ENCODE peak calls at places on chromosomes 12 and 14, in ten cellular contexts. One of them, this sample, is unnamed.

GRCh38 chr12:124592050-124592449 is 24.6 kb upstream of the NCOR2 start:
- DNase-seq in cardiac fibroblast: peak; percentile 41
- DNase-seq in mucosa of descending colon: no peak
- DNase-seq in MCF 10A: peak; percentile 77
- DNase-seq in T-cell: no peak
- DNase-seq in substantia nigra: no peak
- DNase-seq in HFF-Myc: no peak
- DNase-seq in foreskin keratinocyte: no peak
- DNase-seq in stimulated activated CD8-positive, alpha-beta memory T cell treated with anti-CD3 and anti-CD28 coated beads, Interleukin-12 subunit alpha, Interleukin-12 subunit beta, amount 100 ng/mL, for 1 hour: no peak
- DNase-seq in NCI-H748 treated with DMSO at 0.1 percent for 48 hours: no peak
- DNase-seq in this sample: peak; percentile 82

GRCh38 chr14:75800792-75801191 is 139.7 kb downstream of the TTLL5 start:
- DNase-seq in cardiac fibroblast: no peak
- DNase-seq in mucosa of descending colon: no peak
- DNase-seq in MCF 10A: no peak
- DNase-seq in T-cell: no peak
- DNase-seq in substantia nigra: no peak
- DNase-seq in HFF-Myc: no peak
- DNase-seq in foreskin keratinocyte: no peak
- DNase-seq in stimulated activated CD8-positive, alpha-beta memory T cell treated with anti-CD3 and anti-CD28 coated beads, Interleukin-12 subunit alpha, Interleukin-12 subunit beta, amount 100 ng/mL, for 1 hour: no peak
- DNase-seq in NCI-H748 treated with DMSO at 0.1 percent for 48 hours: no peak
- DNase-seq in this sample: peak; percentile 34

GRCh38 chr12:96112733-96113132 is 77.3 kb upstream of the LTA4H start:
- DNase-seq in cardiac fibroblast: no peak
- DNase-seq in mucosa of descending colon: no peak
- DNase-seq in MCF 10A: no peak
- DNase-seq in T-cell: no peak
- DNase-seq in substantia nigra: no peak
- DNase-seq in HFF-Myc: no peak
- DNase-seq in foreskin keratinocyte: no peak
- DNase-seq in stimulated activated CD8-positive, alpha-beta memory T cell treated with anti-CD3 and anti-CD28 coated beads, Interleukin-12 subunit alpha, Interleukin-12 subunit beta, amount 100 ng/mL, for 1 hour: no peak
- DNase-seq in NCI-H748 treated with DMSO at 0.1 percent for 48 hours: no peak
- DNase-seq in this sample: no peak

GRCh38 chr12:94386422-94386821 is 73.2 kb downstream of the CEP83 start:
- DNase-seq in cardiac fibroblast: peak; percentile 89
- DNase-seq in mucosa of descending colon: no peak
- DNase-seq in MCF 10A: no peak
- DNase-seq in T-cell: no peak
- DNase-seq in substantia nigra: no peak
- DNase-seq in HFF-Myc: no peak
- DNase-seq in foreskin keratinocyte: no peak
- DNase-seq in stimulated activated CD8-positive, alpha-beta memory T cell treated with anti-CD3 and anti-CD28 coated beads, Interleukin-12 subunit alpha, Interleukin-12 subunit beta, amount 100 ng/mL, for 1 hour: no peak
- DNase-seq in NCI-H748 treated with DMSO at 0.1 percent for 48 hours: no peak
- DNase-seq in this sample: no peak

GRCh38 chr14:80770114-80770917 is 171.2 kb downstream of the CEP128 start:
- DNase-seq in cardiac fibroblast: no peak
- DNase-seq in mucosa of descending colon: no peak
- DNase-seq in MCF 10A: no peak
- DNase-seq in T-cell: no peak
- DNase-seq in substantia nigra: no peak
- DNase-seq in HFF-Myc: peak; percentile 37
- DNase-seq in foreskin keratinocyte: no peak
- DNase-seq in stimulated activated CD8-positive, alpha-beta memory T cell treated with anti-CD3 and anti-CD28 coated beads, Interleukin-12 subunit alpha, Interleukin-12 subunit beta, amount 100 ng/mL, for 1 hour: no peak
- DNase-seq in NCI-H748 treated with DMSO at 0.1 percent for 48 hours: no peak
- DNase-seq in this sample: no peak

GRCh38 chr12:97716356-97716755 is 253.8 kb downstream of the RMST start:
- DNase-seq in cardiac fibroblast: peak; percentile 11
- DNase-seq in mucosa of descending colon: no peak
- DNase-seq in MCF 10A: peak; percentile 27
- DNase-seq in T-cell: no peak
- DNase-seq in substantia nigra: no peak
- DNase-seq in HFF-Myc: no peak
- DNase-seq in foreskin keratinocyte: no peak
- DNase-seq in stimulated activated CD8-positive, alpha-beta memory T cell treated with anti-CD3 and anti-CD28 coated beads, Interleukin-12 subunit alpha, Interleukin-12 subunit beta, amount 100 ng/mL, for 1 hour: no peak
- DNase-seq in NCI-H748 treated with DMSO at 0.1 percent for 48 hours: peak; percentile 49
- DNase-seq in this sample: peak; percentile 41

GRCh38 chr12:108260969-108261368 is 78.1 kb downstream of the CMKLR1 start:
- DNase-seq in cardiac fibroblast: no peak
- DNase-seq in mucosa of descending colon: no peak
- DNase-seq in MCF 10A: no peak
- DNase-seq in T-cell: no peak
- DNase-seq in substantia nigra: no peak
- DNase-seq in HFF-Myc: no peak
- DNase-seq in foreskin keratinocyte: no peak
- DNase-seq in stimulated activated CD8-positive, alpha-beta memory T cell treated with anti-CD3 and anti-CD28 coated beads, Interleukin-12 subunit alpha, Interleukin-12 subunit beta, amount 100 ng/mL, for 1 hour: no peak
- DNase-seq in NCI-H748 treated with DMSO at 0.1 percent for 48 hours: no peak
- DNase-seq in this sample: no peak

GRCh38 chr14:72615511-72616121 is 278.3 kb downstream of the DPF3 start:
- DNase-seq in cardiac fibroblast: peak; percentile 75
- DNase-seq in mucosa of descending colon: no peak
- DNase-seq in MCF 10A: peak; percentile 90
- DNase-seq in T-cell: no peak
- DNase-seq in substantia nigra: no peak
- DNase-seq in HFF-Myc: no peak
- DNase-seq in foreskin keratinocyte: peak; percentile 74
- DNase-seq in stimulated activated CD8-positive, alpha-beta memory T cell treated with anti-CD3 and anti-CD28 coated beads, Interleukin-12 subunit alpha, Interleukin-12 subunit beta, amount 100 ng/mL, for 1 hour: no peak
- DNase-seq in NCI-H748 treated with DMSO at 0.1 percent for 48 hours: no peak
- DNase-seq in this sample: peak; percentile 79

GRCh38 chr14:44791730-44792129 is 170.0 kb downstream of the KLHL28 start:
- DNase-seq in cardiac fibroblast: no peak
- DNase-seq in mucosa of descending colon: no peak
- DNase-seq in MCF 10A: no peak
- DNase-seq in T-cell: no peak
- DNase-seq in substantia nigra: no peak
- DNase-seq in HFF-Myc: no peak
- DNase-seq in foreskin keratinocyte: no peak
- DNase-seq in stimulated activated CD8-positive, alpha-beta memory T cell treated with anti-CD3 and anti-CD28 coated beads, Interleukin-12 subunit alpha, Interleukin-12 subunit beta, amount 100 ng/mL, for 1 hour: no peak
- DNase-seq in NCI-H748 treated with DMSO at 0.1 percent for 48 hours: no peak
- DNase-seq in this sample: no peak

GRCh38 chr14:35741345-35742031 is 67.6 kb downstream of the RALGAPA1 start:
- DNase-seq in cardiac fibroblast: no peak
- DNase-seq in mucosa of descending colon: no peak
- DNase-seq in MCF 10A: no peak
- DNase-seq in T-cell: no peak
- DNase-seq in substantia nigra: no peak
- DNase-seq in HFF-Myc: no peak
- DNase-seq in foreskin keratinocyte: no peak
- DNase-seq in stimulated activated CD8-positive, alpha-beta memory T cell treated with anti-CD3 and anti-CD28 coated beads, Interleukin-12 subunit alpha, Interleukin-12 subunit beta, amount 100 ng/mL, for 1 hour: no peak
- DNase-seq in NCI-H748 treated with DMSO at 0.1 percent for 48 hours: no peak
- DNase-seq in this sample: no peak

GRCh38 chr12:4164591-4165558 is 108.7 kb upstream of the CCND2 start:
- DNase-seq in cardiac fibroblast: peak; percentile 50
- DNase-seq in mucosa of descending colon: peak; percentile 50
- DNase-seq in MCF 10A: no peak
- DNase-seq in T-cell: peak; percentile 48
- DNase-seq in substantia nigra: no peak
- DNase-seq in HFF-Myc: no peak
- DNase-seq in foreskin keratinocyte: peak; percentile 53
- DNase-seq in stimulated activated CD8-positive, alpha-beta memory T cell treated with anti-CD3 and anti-CD28 coated beads, Interleukin-12 subunit alpha, Interleukin-12 subunit beta, amount 100 ng/mL, for 1 hour: no peak
- DNase-seq in NCI-H748 treated with DMSO at 0.1 percent for 48 hours: no peak
- DNase-seq in this sample: no peak

GRCh38 chr14:93042968-93043940 is 72.5 kb downstream of the ITPK1 start:
- DNase-seq in cardiac fibroblast: peak; percentile 90
- DNase-seq in mucosa of descending colon: peak; percentile 92
- DNase-seq in MCF 10A: peak; percentile 93
- DNase-seq in T-cell: no peak
- DNase-seq in substantia nigra: no peak
- DNase-seq in HFF-Myc: peak; percentile 41
- DNase-seq in foreskin keratinocyte: peak; percentile 96
- DNase-seq in stimulated activated CD8-positive, alpha-beta memory T cell treated with anti-CD3 and anti-CD28 coated beads, Interleukin-12 subunit alpha, Interleukin-12 subunit beta, amount 100 ng/mL, for 1 hour: no peak
- DNase-seq in NCI-H748 treated with DMSO at 0.1 percent for 48 hours: no peak
- DNase-seq in this sample: peak; percentile 98

GRCh38 chr12:115042341-115042740 is 358.4 kb upstream of the TBX3 start:
- DNase-seq in cardiac fibroblast: no peak
- DNase-seq in mucosa of descending colon: no peak
- DNase-seq in MCF 10A: no peak
- DNase-seq in T-cell: no peak
- DNase-seq in substantia nigra: no peak
- DNase-seq in HFF-Myc: no peak
- DNase-seq in foreskin keratinocyte: no peak
- DNase-seq in stimulated activated CD8-positive, alpha-beta memory T cell treated with anti-CD3 and anti-CD28 coated beads, Interleukin-12 subunit alpha, Interleukin-12 subunit beta, amount 100 ng/mL, for 1 hour: no peak
- DNase-seq in NCI-H748 treated with DMSO at 0.1 percent for 48 hours: no peak
- DNase-seq in this sample: peak; percentile 35

GRCh38 chr14:100159107-100159864 is at the start of gene DEGS2:
- DNase-seq in cardiac fibroblast: no peak
- DNase-seq in mucosa of descending colon: peak; percentile 81
- DNase-seq in MCF 10A: no peak
- DNase-seq in T-cell: peak; percentile 47
- DNase-seq in substantia nigra: no peak
- DNase-seq in HFF-Myc: no peak
- DNase-seq in foreskin keratinocyte: no peak
- DNase-seq in stimulated activated CD8-positive, alpha-beta memory T cell treated with anti-CD3 and anti-CD28 coated beads, Interleukin-12 subunit alpha, Interleukin-12 subunit beta, amount 100 ng/mL, for 1 hour: peak; percentile 25
- DNase-seq in NCI-H748 treated with DMSO at 0.1 percent for 48 hours: peak; percentile 59
- DNase-seq in this sample: peak; percentile 56

GRCh38 chr12:57216014-57216891 is at the start of gene NXPH4:
- DNase-seq in cardiac fibroblast: no peak
- DNase-seq in mucosa of descending colon: peak; percentile 48
- DNase-seq in MCF 10A: no peak
- DNase-seq in T-cell: peak; percentile 40
- DNase-seq in substantia nigra: no peak
- DNase-seq in HFF-Myc: no peak
- DNase-seq in foreskin keratinocyte: no peak
- DNase-seq in stimulated activated CD8-positive, alpha-beta memory T cell treated with anti-CD3 and anti-CD28 coated beads, Interleukin-12 subunit alpha, Interleukin-12 subunit beta, amount 100 ng/mL, for 1 hour: no peak
- DNase-seq in NCI-H748 treated with DMSO at 0.1 percent for 48 hours: peak; percentile 46
- DNase-seq in this sample: peak; percentile 40

GRCh38 chr14:55071870-55072640 is 20.6 kb downstream of the MAPK1IP1L start:
- DNase-seq in cardiac fibroblast: peak; percentile 79
- DNase-seq in mucosa of descending colon: no peak
- DNase-seq in MCF 10A: peak; percentile 81
- DNase-seq in T-cell: no peak
- DNase-seq in substantia nigra: peak; percentile 26
- DNase-seq in HFF-Myc: no peak
- DNase-seq in foreskin keratinocyte: peak; percentile 97
- DNase-seq in stimulated activated CD8-positive, alpha-beta memory T cell treated with anti-CD3 and anti-CD28 coated beads, Interleukin-12 subunit alpha, Interleukin-12 subunit beta, amount 100 ng/mL, for 1 hour: no peak
- DNase-seq in NCI-H748 treated with DMSO at 0.1 percent for 48 hours: no peak
- DNase-seq in this sample: peak; percentile 75

GRCh38 chr14:33692762-33693161 is 258.1 kb downstream of the EGLN3 start:
- DNase-seq in cardiac fibroblast: peak; percentile 81
- DNase-seq in mucosa of descending colon: no peak
- DNase-seq in MCF 10A: peak; percentile 49
- DNase-seq in T-cell: no peak
- DNase-seq in substantia nigra: no peak
- DNase-seq in HFF-Myc: no peak
- DNase-seq in foreskin keratinocyte: no peak
- DNase-seq in stimulated activated CD8-positive, alpha-beta memory T cell treated with anti-CD3 and anti-CD28 coated beads, Interleukin-12 subunit alpha, Interleukin-12 subunit beta, amount 100 ng/mL, for 1 hour: no peak
- DNase-seq in NCI-H748 treated with DMSO at 0.1 percent for 48 hours: no peak
- DNase-seq in this sample: peak; percentile 39

GRCh38 chr12:26122681-26123481 is 2.0 kb downstream of the BHLHE41 start:
- DNase-seq in cardiac fibroblast: peak; percentile 72
- DNase-seq in mucosa of descending colon: peak; percentile 76
- DNase-seq in MCF 10A: peak; percentile 70
- DNase-seq in T-cell: no peak
- DNase-seq in substantia nigra: peak; percentile 73
- DNase-seq in HFF-Myc: peak; percentile 84
- DNase-seq in foreskin keratinocyte: peak; percentile 50
- DNase-seq in stimulated activated CD8-positive, alpha-beta memory T cell treated with anti-CD3 and anti-CD28 coated beads, Interleukin-12 subunit alpha, Interleukin-12 subunit beta, amount 100 ng/mL, for 1 hour: no peak
- DNase-seq in NCI-H748 treated with DMSO at 0.1 percent for 48 hours: peak; percentile 21
- DNase-seq in this sample: peak; percentile 74

GRCh38 chr12:123602651-123603195 is 824 bp downstream of the DDX55 start:
- DNase-seq in cardiac fibroblast: peak; percentile 13
- DNase-seq in mucosa of descending colon: no peak
- DNase-seq in MCF 10A: peak; percentile 7
- DNase-seq in T-cell: no peak
- DNase-seq in substantia nigra: no peak
- DNase-seq in HFF-Myc: no peak
- DNase-seq in foreskin keratinocyte: no peak
- DNase-seq in stimulated activated CD8-positive, alpha-beta memory T cell treated with anti-CD3 and anti-CD28 coated beads, Interleukin-12 subunit alpha, Interleukin-12 subunit beta, amount 100 ng/mL, for 1 hour: no peak
- DNase-seq in NCI-H748 treated with DMSO at 0.1 percent for 48 hours: no peak
- DNase-seq in this sample: no peak

GRCh38 chr14:59305836-59306555 is 117.5 kb downstream of the DAAM1 start:
- DNase-seq in cardiac fibroblast: peak; percentile 60
- DNase-seq in mucosa of descending colon: no peak
- DNase-seq in MCF 10A: no peak
- DNase-seq in T-cell: no peak
- DNase-seq in substantia nigra: no peak
- DNase-seq in HFF-Myc: no peak
- DNase-seq in foreskin keratinocyte: peak; percentile 54
- DNase-seq in stimulated activated CD8-positive, alpha-beta memory T cell treated with anti-CD3 and anti-CD28 coated beads, Interleukin-12 subunit alpha, Interleukin-12 subunit beta, amount 100 ng/mL, for 1 hour: no peak
- DNase-seq in NCI-H748 treated with DMSO at 0.1 percent for 48 hours: no peak
- DNase-seq in this sample: peak; percentile 81

GRCh38 chr12:132560421-132560830 is 50.0 kb downstream of the LRCOL1 start:
- DNase-seq in cardiac fibroblast: no peak
- DNase-seq in mucosa of descending colon: peak; percentile 38
- DNase-seq in MCF 10A: no peak
- DNase-seq in T-cell: no peak
- DNase-seq in substantia nigra: no peak
- DNase-seq in HFF-Myc: no peak
- DNase-seq in foreskin keratinocyte: peak; percentile 16
- DNase-seq in stimulated activated CD8-positive, alpha-beta memory T cell treated with anti-CD3 and anti-CD28 coated beads, Interleukin-12 subunit alpha, Interleukin-12 subunit beta, amount 100 ng/mL, for 1 hour: no peak
- DNase-seq in NCI-H748 treated with DMSO at 0.1 percent for 48 hours: peak; percentile 15
- DNase-seq in this sample: peak; percentile 46

GRCh38 chr14:74548881-74549280 is 55.3 kb downstream of the ISCA2 start:
- DNase-seq in cardiac fibroblast: peak; percentile 74
- DNase-seq in mucosa of descending colon: no peak
- DNase-seq in MCF 10A: peak; percentile 90
- DNase-seq in T-cell: no peak
- DNase-seq in substantia nigra: no peak
- DNase-seq in HFF-Myc: no peak
- DNase-seq in foreskin keratinocyte: no peak
- DNase-seq in stimulated activated CD8-positive, alpha-beta memory T cell treated with anti-CD3 and anti-CD28 coated beads, Interleukin-12 subunit alpha, Interleukin-12 subunit beta, amount 100 ng/mL, for 1 hour: no peak
- DNase-seq in NCI-H748 treated with DMSO at 0.1 percent for 48 hours: no peak
- DNase-seq in this sample: peak; percentile 38

GRCh38 chr14:30195946-30196345 is 268.3 kb upstream of the PRKD1 start:
- DNase-seq in cardiac fibroblast: peak; percentile 60
- DNase-seq in mucosa of descending colon: no peak
- DNase-seq in MCF 10A: no peak
- DNase-seq in T-cell: no peak
- DNase-seq in substantia nigra: no peak
- DNase-seq in HFF-Myc: no peak
- DNase-seq in foreskin keratinocyte: no peak
- DNase-seq in stimulated activated CD8-positive, alpha-beta memory T cell treated with anti-CD3 and anti-CD28 coated beads, Interleukin-12 subunit alpha, Interleukin-12 subunit beta, amount 100 ng/mL, for 1 hour: no peak
- DNase-seq in NCI-H748 treated with DMSO at 0.1 percent for 48 hours: no peak
- DNase-seq in this sample: no peak

GRCh38 chr12:65389436-65389835 is 111.0 kb downstream of the MSRB3 start:
- DNase-seq in cardiac fibroblast: no peak
- DNase-seq in mucosa of descending colon: no peak
- DNase-seq in MCF 10A: no peak
- DNase-seq in T-cell: no peak
- DNase-seq in substantia nigra: no peak
- DNase-seq in HFF-Myc: no peak
- DNase-seq in foreskin keratinocyte: no peak
- DNase-seq in stimulated activated CD8-positive, alpha-beta memory T cell treated with anti-CD3 and anti-CD28 coated beads, Interleukin-12 subunit alpha, Interleukin-12 subunit beta, amount 100 ng/mL, for 1 hour: no peak
- DNase-seq in NCI-H748 treated with DMSO at 0.1 percent for 48 hours: no peak
- DNase-seq in this sample: no peak

GRCh38 chr12:116665666-116666304 is 72.1 kb downstream of the SPRING1 start:
- DNase-seq in cardiac fibroblast: no peak
- DNase-seq in mucosa of descending colon: no peak
- DNase-seq in MCF 10A: no peak
- DNase-seq in T-cell: no peak
- DNase-seq in substantia nigra: no peak
- DNase-seq in HFF-Myc: no peak
- DNase-seq in foreskin keratinocyte: no peak
- DNase-seq in stimulated activated CD8-positive, alpha-beta memory T cell treated with anti-CD3 and anti-CD28 coated beads, Interleukin-12 subunit alpha, Interleukin-12 subunit beta, amount 100 ng/mL, for 1 hour: no peak
- DNase-seq in NCI-H748 treated with DMSO at 0.1 percent for 48 hours: no peak
- DNase-seq in this sample: no peak

GRCh38 chr14:74483321-74483720 is 9.8 kb downstream of the NPC2 start:
- DNase-seq in cardiac fibroblast: peak; percentile 29
- DNase-seq in mucosa of descending colon: no peak
- DNase-seq in MCF 10A: no peak
- DNase-seq in T-cell: no peak
- DNase-seq in substantia nigra: no peak
- DNase-seq in HFF-Myc: no peak
- DNase-seq in foreskin keratinocyte: no peak
- DNase-seq in stimulated activated CD8-positive, alpha-beta memory T cell treated with anti-CD3 and anti-CD28 coated beads, Interleukin-12 subunit alpha, Interleukin-12 subunit beta, amount 100 ng/mL, for 1 hour: no peak
- DNase-seq in NCI-H748 treated with DMSO at 0.1 percent for 48 hours: no peak
- DNase-seq in this sample: no peak

GRCh38 chr14:100824156-100824555 is 1.8 kb upstream of the MEG3 start:
- DNase-seq in cardiac fibroblast: peak; percentile 73
- DNase-seq in mucosa of descending colon: peak; percentile 19
- DNase-seq in MCF 10A: no peak
- DNase-seq in T-cell: no peak
- DNase-seq in substantia nigra: no peak
- DNase-seq in HFF-Myc: no peak
- DNase-seq in foreskin keratinocyte: no peak
- DNase-seq in stimulated activated CD8-positive, alpha-beta memory T cell treated with anti-CD3 and anti-CD28 coated beads, Interleukin-12 subunit alpha, Interleukin-12 subunit beta, amount 100 ng/mL, for 1 hour: no peak
- DNase-seq in NCI-H748 treated with DMSO at 0.1 percent for 48 hours: no peak
- DNase-seq in this sample: no peak

GRCh38 chr14:104971447-104972240 is 6.5 kb downstream of the AHNAK2 start:
- DNase-seq in cardiac fibroblast: no peak
- DNase-seq in mucosa of descending colon: peak; percentile 11
- DNase-seq in MCF 10A: no peak
- DNase-seq in T-cell: no peak
- DNase-seq in substantia nigra: no peak
- DNase-seq in HFF-Myc: no peak
- DNase-seq in foreskin keratinocyte: no peak
- DNase-seq in stimulated activated CD8-positive, alpha-beta memory T cell treated with anti-CD3 and anti-CD28 coated beads, Interleukin-12 subunit alpha, Interleukin-12 subunit beta, amount 100 ng/mL, for 1 hour: no peak
- DNase-seq in NCI-H748 treated with DMSO at 0.1 percent for 48 hours: no peak
- DNase-seq in this sample: no peak

This sample was measured in PC-3.